ENCODE peak calls at places on chromosomes 1 and 21, in nine cellular contexts. F is stimulated activated CD4-positive, alpha-beta T cell treated with anti-CD3 and anti-CD28 coated beads, Interleukin-2, amount 100 ng/mL, for 24 hours; D is fibroblast of mammary gland; R is stromal cell of bone marrow; U is IMR-90; X is LHCN-M2; J is LoVo; Q is AG09309; K is cardiac muscle cell. O is an unnamed sample.
A peak's percentile ranks its signal among the peaks of the same experiment; 100 is the strongest.

GRCh38 chr1:220628431-220628830 is 61.7 kb upstream of the C1orf115 start:
- DNase-seq in F (no peak), R (no peak), U (no peak), Q (no peak), X (no peak), J (no peak), D (no peak), K (no peak), O (peak; percentile 15)

GRCh38 chr21:46570631-46571030 is 34.3 kb downstream of the S100B start:
- DNase-seq in D (no peak), R (no peak), U (no peak), F (no peak), K (no peak), Q (no peak), X (no peak), J (no peak), O (no peak)

GRCh38 chr1:230289350-230289644 is 136.8 kb downstream of the PGBD5 start:
- DNase-seq in X (no peak), F (no peak), J (no peak), D (no peak), R (no peak), U (no peak), K (no peak), Q (no peak), O (no peak)

GRCh38 chr1:5479876-5480275 is 512.3 kb downstream of the NPHP4 start:
- DNase-seq in J (no peak), D (no peak), R (no peak), Q (no peak), F (no peak), K (no peak), X (no peak), U (no peak), O (no peak)

GRCh38 chr1:63635681-63636080 is 42.5 kb downstream of the PGM1 start:
- DNase-seq in D (peak; percentile 94), J (no peak), K (no peak), X (peak; percentile 84), R (peak; percentile 69), U (peak; percentile 47), Q (no peak), F (no peak), O (no peak)

GRCh38 chr1:212600980-212601379 is 7.6 kb upstream of the ATF3 start:
- DNase-seq in J (no peak), U (no peak), Q (no peak), R (peak; percentile 61), D (peak; percentile 76), F (no peak), K (no peak), X (peak; percentile 58), O (no peak)

GRCh38 chr1:101025283-101025679 is 303 bp downstream of the DPH5 start:
- DNase-seq in F (peak; percentile 13), K (peak; percentile 40), X (peak; percentile 27), Q (no peak), J (peak; percentile 10), D (peak; percentile 31), U (peak; percentile 32), R (no peak), O (peak; percentile 3)

GRCh38 chr1:240765732-240766363 is 153.9 kb upstream of the GREM2 start:
- DNase-seq in K (no peak), X (peak; percentile 50), J (no peak), D (peak; percentile 2), R (no peak), U (peak; percentile 81), F (no peak), Q (no peak), O (peak; percentile 20)

GRCh38 chr1:109767596-109768334 is 4.0 kb upstream of the EPS8L3 start:
- DNase-seq in Q (no peak), K (no peak), U (no peak), J (no peak), R (no peak), F (no peak), D (no peak), X (no peak), O (no peak)

GRCh38 chr1:219661464-219662092 is 48.7 kb upstream of the ZC3H11B start:
- DNase-seq in R (no peak), K (no peak), F (no peak), J (no peak), U (no peak), D (no peak), Q (no peak), X (no peak), O (no peak)